ENCODE peak calls at places on chromosomes 13 and 19, in six cellular contexts. X is fibroblast of the aortic adventitia; V is effector memory CD4-positive, alpha-beta T cell; G is IMR-90; D is endothelial cell; H is SK-N-MC. P is an unnamed sample.
A peak's percentile ranks its signal among the peaks of the same experiment; 100 is the strongest.

GRCh38 chr13:23463631-23464030 is 30.1 kb upstream of the SACS start:
- DNase-seq in X (peak; percentile 35), V (no peak), G (no peak), D (no peak), H (no peak), P (no peak)

GRCh38 chr13:44967656-44968451 is 21.4 kb downstream of the NUFIP1 start:
- DNase-seq in X (peak; percentile 50), V (no peak), G (peak; percentile 31), D (no peak), H (no peak), P (no peak)

GRCh38 chr13:99969934-99970760 is 1.4 kb downstream of the ZIC5 start:
- DNase-seq in X (no peak), V (no peak), G (no peak), D (peak; percentile 28), H (no peak), P (no peak)

GRCh38 chr19:32404939-32405430 is 585 bp upstream of the DPY19L3 start:
- DNase-seq in X (peak; percentile 38), V (no peak), G (peak; percentile 26), D (peak; percentile 61), H (no peak), P (no peak)

GRCh38 chr19:7870571-7871279 is 3.5 kb downstream of the PRR36 start:
- DNase-seq in X (peak; percentile 46), V (peak; percentile 48), G (no peak), D (no peak), H (peak; percentile 83), P (peak; percentile 49)

GRCh38 chr13:34410653-34411052 is 531.4 kb upstream of the NBEA start:
- DNase-seq in X (peak; percentile 88), V (no peak), G (no peak), D (no peak), H (no peak), P (no peak)

GRCh38 chr13:49219647-49220034 is 497 bp upstream of the MLNR start:
- DNase-seq in X (peak; percentile 15), V (no peak), G (no peak), D (no peak), H (no peak), P (no peak)

GRCh38 chr19:40862333-40862732 is 12.1 kb upstream of the CYP2A6 start:
- DNase-seq in X (no peak), V (no peak), G (no peak), D (no peak), H (no peak), P (no peak)

GRCh38 chr13:112972867-112973576 is 4.0 kb downstream of the MCF2L start:
- DNase-seq in X (no peak), V (no peak), G (no peak), D (no peak), H (no peak), P (no peak)

P was measured in activated T-helper 2 cell treated with anti-CD3 and anti-CD28 coated beads, Interferon-gamma antibody, Interleukin-2, Interleukin-4, amounts not matched to agents 10 μg/mL and 5 μg/mL and 100 μg/mL, durations not matched to agents 14 hours and 24 hours and 36 hours.